ENCODE peak calls at places on chromosomes 11 and 22, in ten cellular contexts. E is cardiac muscle cell, W is esophagus muscularis mucosa, K is Calu3, H is chondrocyte, V is BE2C, R is mucosa of descending colon, B is coronary artery, Q is endothelial cell, O is GM12865. J is an unnamed sample.
A peak's percentile ranks its signal among the peaks of the same experiment; 100 is the strongest.

GRCh38 chr11:109075976-109076375 is 346.0 kb upstream of the C11orf87 start:
- DNase-seq in H (no peak), R (no peak), E (no peak), O (no peak), V (peak; percentile 51), Q (no peak), W (no peak), B (no peak), K (no peak), J (no peak)

GRCh38 chr11:460331-461199 is 10.5 kb downstream of the PTDSS2 start:
- DNase-seq in B (no peak), E (no peak), Q (no peak), R (no peak), H (peak; percentile 89), K (no peak), W (no peak), V (no peak), O (no peak), J (no peak)

GRCh38 chr11:12603362-12604088 is 70.7 kb upstream of the TEAD1 start:
- DNase-seq in E (no peak), Q (no peak), B (no peak), O (no peak), W (no peak), R (no peak), K (no peak), H (no peak), V (no peak), J (no peak)

GRCh38 chr11:100578966-100579365 is 108.1 kb upstream of the ARHGAP42 start:
- DNase-seq in O (no peak), V (no peak), H (no peak), W (no peak), R (no peak), Q (no peak), B (no peak), E (no peak), K (no peak), J (no peak)

GRCh38 chr11:111086058-111086457 is 159.5 kb upstream of the POU2AF2 start:
- DNase-seq in H (no peak), W (no peak), V (no peak), B (no peak), O (peak; percentile 18), R (no peak), Q (no peak), E (no peak), K (no peak), J (no peak)

GRCh38 chr11:35216962-35217667 is 78.1 kb downstream of the CD44 start:
- DNase-seq in R (no peak), W (no peak), O (peak; percentile 17), B (no peak), Q (no peak), K (no peak), V (no peak), E (no peak), H (no peak), J (no peak)

GRCh38 chr11:69864930-69865661 is 45.9 kb upstream of the FGF3 start:
- DNase-seq in V (no peak), H (peak; percentile 85), E (no peak), R (no peak), K (no peak), W (no peak), O (no peak), B (peak; percentile 50), Q (no peak), J (peak; percentile 12)

GRCh38 chr11:100403817-100404216 is 283.3 kb upstream of the ARHGAP42 start:
- DNase-seq in E (peak; percentile 42), O (no peak), Q (no peak), K (no peak), R (no peak), B (no peak), W (no peak), H (no peak), V (no peak), J (no peak)

GRCh38 chr11:96013459-96014213 is 89.7 kb upstream of the MTMR2 start:
- DNase-seq in E (no peak), B (no peak), O (no peak), Q (no peak), W (no peak), V (peak; percentile 50), K (no peak), H (no peak), R (no peak), J (no peak)

GRCh38 chr11:18802381-18803257 is 11.0 kb upstream of the PTPN5 start:
- DNase-seq in H (no peak), B (no peak), W (peak; percentile 90), R (peak; percentile 72), O (peak; percentile 73), V (peak; percentile 34), K (peak; percentile 65), E (peak; percentile 80), Q (peak; percentile 62), J (no peak)

GRCh38 chr11:24386551-24387404 is 110.1 kb upstream of the LUZP2 start:
- DNase-seq in E (peak; percentile 56), K (peak; percentile 7), W (no peak), O (peak; percentile 0), B (no peak), R (peak; percentile 5), Q (peak; percentile 8), H (no peak), V (no peak), J (no peak)

GRCh38 chr11:133386262-133386661 is 146.0 kb downstream of the OPCML start:
- DNase-seq in V (peak; percentile 23), Q (no peak), R (no peak), E (no peak), W (no peak), O (no peak), H (no peak), B (no peak), K (no peak), J (no peak)

GRCh38 chr11:72989727-72990126 is 152.4 kb downstream of the FCHSD2 start:
- DNase-seq in H (no peak), E (no peak), R (no peak), K (no peak), W (no peak), V (no peak), O (no peak), Q (no peak), B (no peak), J (no peak)

GRCh38 chr11:44621784-44622183 is 56.3 kb downstream of the CD82 start:
- DNase-seq in V (no peak), E (no peak), W (peak; percentile 86), Q (peak; percentile 2), O (no peak), H (peak; percentile 34), R (peak; percentile 1), B (peak; percentile 54), K (no peak), J (no peak)

GRCh38 chr22:42686756-42687491 is 33.7 kb downstream of the A4GALT start:
- DNase-seq in K (peak; percentile 48), V (no peak), O (no peak), H (no peak), Q (no peak), R (no peak), W (no peak), B (no peak), E (no peak), J (no peak)

GRCh38 chr11:2927851-2928604 is 1.2 kb downstream of the PHLDA2 start:
- DNase-seq in R (peak; percentile 57), B (no peak), K (peak; percentile 38), Q (no peak), W (no peak), E (no peak), V (no peak), H (peak; percentile 84), O (no peak), J (no peak)

GRCh38 chr11:65866524-65867283 is 5.9 kb downstream of the EFEMP2 start:
- DNase-seq in H (peak; percentile 72), E (no peak), O (no peak), K (no peak), Q (no peak), W (no peak), V (no peak), R (no peak), B (no peak), J (no peak)

GRCh38 chr22:41862530-41863266 is 29.8 kb downstream of the SREBF2 start:
- DNase-seq in Q (no peak), W (no peak), H (no peak), O (peak; percentile 86), B (no peak), V (peak; percentile 41), E (peak; percentile 21), K (no peak), R (no peak), J (no peak)

GRCh38 chr11:12213920-12214319 is 103.5 kb downstream of the MICAL2 start:
- DNase-seq in W (no peak), E (no peak), R (no peak), O (no peak), B (no peak), H (no peak), Q (no peak), K (no peak), V (no peak), J (no peak)

GRCh38 chr22:49764151-49764581 is 63.5 kb downstream of the BRD1 start:
- DNase-seq in W (no peak), K (no peak), V (peak; percentile 48), H (peak; percentile 92), R (no peak), Q (no peak), O (no peak), B (peak; percentile 52), E (no peak), J (peak; percentile 6)

GRCh38 chr11:119509969-119510401 is 87.0 kb upstream of the THY1 start:
- DNase-seq in Q (no peak), R (peak; percentile 9), K (no peak), E (no peak), H (no peak), O (peak; percentile 87), B (no peak), W (no peak), V (peak; percentile 70), J (no peak)

GRCh38 chr11:130068986-130069683 is 559 bp upstream of the APLP2 start:
- DNase-seq in K (peak; percentile 41), E (no peak), V (no peak), Q (peak; percentile 47), W (peak; percentile 94), H (no peak), B (peak; percentile 92), O (no peak), R (peak; percentile 66), J (no peak)
- TF ChIP-seq CTCF in K (no peak), E (no peak), V (peak; percentile 6), Q (no peak), W (no peak), H (peak; percentile 53), B (no peak), O (no peak), R (no peak), J (no peak)

GRCh38 chr11:128553662-128554392 is 33.5 kb downstream of the ETS1 start:
- DNase-seq in V (no peak), Q (no peak), K (no peak), H (no peak), E (no peak), R (no peak), O (peak; percentile 57), W (peak; percentile 77), B (no peak), J (no peak)
- TF ChIP-seq CTCF in V (peak; percentile 59), Q (no peak), K (no peak), H (peak; percentile 55), E (peak; percentile 52), R (no peak), O (peak; percentile 19), W (peak; percentile 14), B (no peak), J (no peak)

GRCh38 chr11:93775289-93775688 is 8.8 kb upstream of the MED17 start:
- DNase-seq in B (no peak), H (no peak), R (peak; percentile 16), K (peak; percentile 11), Q (peak; percentile 13), V (peak; percentile 39), O (no peak), W (no peak), E (peak; percentile 11), J (no peak)
- TF ChIP-seq CTCF in B (no peak), H (peak; percentile 56), R (no peak), K (no peak), Q (peak; percentile 31), V (peak; percentile 56), O (peak; percentile 24), W (no peak), E (peak; percentile 34), J (no peak)

GRCh38 chr11:13668102-13668956 is at the start of gene FAR1:
- DNase-seq in Q (peak; percentile 99), O (peak; percentile 99), V (peak; percentile 94), R (peak; percentile 97), E (peak; percentile 98), H (peak; percentile 99), W (peak; percentile 99), K (peak; percentile 98), B (peak; percentile 99), J (peak; percentile 94)
- TF ChIP-seq CTCF in Q (peak; percentile 57), O (peak; percentile 62), V (no peak), R (peak; percentile 77), E (peak; percentile 63), H (peak; percentile 83), W (peak; percentile 59), K (peak; percentile 53), B (peak; percentile 56), J (peak; percentile 58)

J was measured in natural killer cell.